ENCODE peak calls at places on chromosome 18, in six cellular contexts. Q is GM12878, T is HepG2, X is K562, N is GM12891, U is H1. I is an unnamed sample.

GRCh38 chr18:65735166-65735565 is 15.6 kb upstream of the CDH7 start:
- DNase-seq in Q (no peak), T (no peak), X (no peak), N (no peak), U (no peak), I (no peak)

GRCh38 chr18:27185025-27185763 is at the start of gene CHST9:
- DNase-seq in Q (no peak), T (no peak), X (no peak), N (no peak), U (peak), I (no peak)

GRCh38 chr18:48858676-48859075 is 92.1 kb downstream of the SMAD7 start:
- DNase-seq in Q (no peak), T (no peak), X (no peak), N (no peak), U (no peak), I (no peak)

GRCh38 chr18:75208055-75208835 is 694 bp downstream of the PTGR3 start:
- DNase-seq in Q (no peak), T (peak), X (peak), N (no peak), U (peak), I (no peak)

GRCh38 chr18:57916684-57917083 is 113.6 kb upstream of the ATP8B1 start:
- DNase-seq in Q (no peak), T (no peak), X (no peak), N (no peak), U (no peak), I (no peak)

GRCh38 chr18:60070631-60071030 is 170.8 kb downstream of the PMAIP1 start:
- DNase-seq in Q (no peak), T (no peak), X (no peak), N (no peak), U (no peak), I (no peak)

GRCh38 chr18:51211552-51211951 is 14.1 kb upstream of the MEX3C start:
- DNase-seq in Q (peak), T (peak), X (peak), N (no peak), U (no peak), I (no peak)

GRCh38 chr18:59272971-59273935 is at the start of gene RAX:
- DNase-seq in Q (no peak), T (no peak), X (peak), N (peak), U (peak), I (no peak)

GRCh38 chr18:34493099-34493544 is 217.0 kb upstream of the DTNA start:
- DNase-seq in Q (no peak), T (peak), X (no peak), N (no peak), U (peak), I (no peak)

GRCh38 chr18:57814555-57814954 is 11.4 kb upstream of the ATP8B1 start:
- DNase-seq in Q (no peak), T (no peak), X (no peak), N (no peak), U (no peak), I (no peak)

GRCh38 chr18:50802133-50802532 is 17.7 kb downstream of the MRO start:
- DNase-seq in Q (no peak), T (no peak), X (no peak), N (no peak), U (no peak), I (no peak)

GRCh38 chr18:35582899-35583558 is 1.5 kb downstream of the GALNT1 start:
- DNase-seq in Q (no peak), T (peak), X (peak), N (no peak), U (no peak), I (no peak)

GRCh38 chr18:45253973-45254372 is 361.3 kb upstream of the SLC14A2 start:
- DNase-seq in Q (no peak), T (no peak), X (no peak), N (no peak), U (no peak), I (no peak)

GRCh38 chr18:61546598-61546997 is 213.4 kb downstream of the CDH20 start:
- DNase-seq in Q (no peak), T (no peak), X (no peak), N (no peak), U (no peak), I (no peak)

DNA sequence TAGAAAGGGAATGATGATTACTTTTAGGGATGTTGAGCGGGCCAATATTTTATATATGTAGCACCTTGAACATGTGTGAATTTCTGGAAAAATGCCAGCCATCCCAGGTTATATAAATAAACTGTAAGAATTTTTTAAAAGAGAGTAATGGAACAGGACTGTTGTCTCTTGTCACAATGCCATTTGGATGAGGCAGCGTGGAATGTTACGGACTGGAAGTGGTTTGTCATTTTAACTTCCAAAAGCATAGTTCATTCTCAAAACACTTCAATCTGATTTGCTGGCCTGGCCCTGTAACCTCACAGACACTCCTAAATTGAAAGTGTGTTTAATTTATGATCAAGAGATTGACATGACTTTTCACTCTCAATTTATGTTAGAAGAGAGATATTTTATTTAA is 70.8 kb downstream of the TPGS2 start:
- DNase-seq in Q (no peak), T (no peak), X (no peak), N (no peak), U (no peak), I (no peak)
- TF ChIP-seq POLR2A in Q (no peak), T (no peak), X (no peak), N (no peak), U (no peak), I (no peak)

GRCh38 chr18:67790527-67790926 is 274.0 kb upstream of the DSEL start:
- DNase-seq in Q (no peak), T (no peak), X (no peak), N (no peak), U (no peak), I (no peak)

GRCh38 chr18:67788784-67789545 is 272.4 kb upstream of the DSEL start:
- DNase-seq in Q (no peak), T (no peak), X (no peak), N (no peak), U (no peak), I (no peak)

DNA sequence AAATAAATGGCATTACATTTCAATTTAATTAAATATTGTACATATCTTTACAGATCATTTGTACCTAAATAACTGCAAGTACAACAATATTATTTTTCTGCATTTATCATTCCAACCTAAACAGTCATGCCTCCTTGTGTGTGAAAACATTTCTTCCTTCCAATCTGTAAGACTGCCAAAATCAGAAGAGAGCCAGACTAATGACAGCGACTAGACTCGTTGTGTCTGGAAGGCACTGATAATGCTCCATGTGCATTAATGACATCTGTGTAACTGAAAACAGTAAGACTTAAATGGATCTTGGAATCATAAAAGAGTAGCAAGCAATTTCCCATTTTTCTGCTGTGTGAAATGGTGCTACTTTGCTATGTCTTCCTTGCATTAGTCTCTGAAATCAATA is 278.0 kb upstream of the DSEL start:
- DNase-seq in Q (no peak), T (no peak), X (no peak), N (no peak), U (no peak), I (no peak)
- TF ChIP-seq TAF1 in Q (no peak), T (no peak), X (no peak), N (no peak), U (no peak), I (no peak)

DNA sequence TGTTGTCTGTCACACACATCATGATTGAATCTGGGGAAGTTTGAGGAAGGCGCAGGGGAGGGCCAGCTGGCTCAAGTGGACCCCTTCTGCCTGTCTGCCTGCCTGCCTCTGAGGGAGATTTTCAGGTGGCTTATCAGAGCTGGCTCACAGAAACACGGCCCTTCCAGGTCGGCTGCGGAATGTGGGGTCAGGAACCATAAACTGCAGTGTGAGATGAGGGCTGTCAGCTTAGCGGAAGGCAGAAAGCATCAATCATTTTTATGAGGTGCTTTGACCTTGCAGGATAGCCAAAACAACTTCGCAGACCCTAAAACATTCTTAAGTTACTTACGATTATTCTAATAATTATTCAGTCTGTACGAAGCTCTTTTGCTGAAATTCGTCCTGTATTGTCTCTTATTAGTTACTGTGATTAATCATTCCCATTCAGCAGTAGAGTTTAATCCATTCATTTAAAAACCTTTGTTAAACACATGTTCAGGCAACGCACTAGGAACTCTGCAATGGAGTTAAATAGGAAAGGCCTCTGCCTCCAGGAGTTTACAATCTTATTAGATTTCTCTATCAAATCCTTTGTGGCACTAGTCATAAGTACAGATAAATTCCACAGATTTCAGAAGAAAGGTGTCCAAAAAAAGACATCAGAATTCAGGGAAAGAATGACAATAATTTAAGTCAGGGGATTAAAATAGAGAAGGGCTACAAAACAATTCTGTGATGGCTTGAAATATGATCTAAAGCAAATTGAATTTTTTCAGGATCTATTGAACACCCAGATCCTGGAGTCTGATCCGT is 371.6 kb downstream of the HRH4 start:
- DNase-seq in Q (no peak), T (no peak), X (peak), N (no peak), U (no peak), I (no peak)
- TF ChIP-seq POLR2AphosphoS5 in Q (no peak), T (no peak), X (no peak), N (no peak), U (no peak), I (no peak)

DNA sequence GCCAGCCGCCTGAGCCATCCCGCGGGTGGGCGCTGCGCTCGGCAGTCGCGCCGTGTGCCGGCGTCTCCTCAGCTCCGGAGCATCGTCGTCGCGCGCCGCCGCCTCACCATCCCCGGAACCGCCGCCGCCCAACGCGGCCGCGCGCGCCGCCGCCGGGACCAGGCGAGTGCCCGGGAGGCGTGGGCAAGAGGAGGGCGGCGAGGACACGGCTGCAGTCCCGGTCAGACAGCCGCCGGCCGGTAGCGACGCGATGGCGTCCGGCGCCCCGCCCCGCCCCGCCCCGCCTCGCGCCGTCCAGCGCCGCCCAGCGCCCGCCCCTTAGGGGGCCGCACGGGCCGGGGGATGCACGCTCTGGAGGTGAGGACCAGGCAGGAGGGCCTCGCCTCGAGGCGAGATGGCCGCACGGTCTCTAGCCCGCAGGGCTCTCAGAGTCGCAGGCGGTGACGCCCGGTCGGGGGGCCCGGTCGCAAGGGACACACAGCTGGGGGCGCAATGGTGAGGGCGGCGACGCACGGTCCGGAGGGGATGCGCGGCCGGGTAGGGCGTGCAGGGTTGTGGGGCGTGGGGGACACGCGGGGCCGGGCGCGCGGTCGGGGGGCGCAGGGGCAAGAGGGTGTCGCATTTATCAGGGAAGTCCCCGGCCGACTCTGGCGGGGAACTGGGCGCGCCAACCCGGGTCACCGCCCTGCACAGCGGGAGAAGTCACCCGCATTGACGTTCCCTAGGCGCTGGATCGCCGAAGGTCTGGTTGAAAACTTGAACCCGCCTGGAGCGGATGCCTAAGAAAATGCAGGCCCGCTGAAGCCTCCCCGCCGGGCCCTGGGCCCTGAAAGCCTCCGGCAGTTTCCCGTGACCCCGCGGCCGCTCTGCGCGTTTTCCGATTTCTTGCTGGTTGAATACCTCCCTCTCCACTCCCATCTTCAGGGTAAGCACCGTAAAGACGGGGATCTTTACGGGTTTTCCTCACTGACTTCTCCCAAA is at the start of gene SPIRE1:
- DNase-seq in Q (no peak), T (peak), X (peak), N (peak), U (peak), I (peak)
- TF ChIP-seq POLR2A in Q (peak), T (no peak), X (no peak), N (no peak), U (no peak), I (no peak)

GRCh38 chr18:63544017-63544416 is 1.8 kb downstream of the SERPINB12 start:
- DNase-seq in Q (no peak), T (no peak), X (no peak), N (no peak), U (no peak), I (no peak)

GRCh38 chr18:63545094-63545493 is 2.9 kb downstream of the SERPINB12 start:
- DNase-seq in Q (no peak), T (no peak), X (no peak), N (no peak), U (no peak), I (no peak)

GRCh38 chr18:63534615-63535014 is 7.6 kb upstream of the SERPINB12 start:
- DNase-seq in Q (no peak), T (no peak), X (no peak), N (no peak), U (no peak), I (no peak)

GRCh38 chr18:63542069-63542468 is at the start of gene SERPINB12:
- DNase-seq in Q (no peak), T (no peak), X (no peak), N (no peak), U (no peak), I (no peak)

DNA sequence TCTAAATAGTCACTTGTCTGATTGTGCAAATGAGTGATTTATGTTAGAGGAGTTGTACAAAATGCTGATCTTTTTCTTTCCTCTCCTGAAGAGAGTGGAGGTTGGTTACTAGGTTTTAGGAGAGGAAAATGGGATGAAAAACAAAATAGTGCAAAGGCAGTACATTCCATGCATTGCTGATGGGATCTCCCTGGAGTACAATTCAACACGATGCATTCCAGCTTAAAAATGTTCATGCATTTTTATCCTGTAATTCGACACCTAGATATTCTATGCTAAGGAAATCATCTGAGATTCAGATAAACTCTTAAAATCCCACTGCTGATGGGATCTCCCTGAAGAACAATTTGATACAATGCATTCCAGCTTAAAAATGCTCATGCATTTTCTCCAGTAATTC is 2.0 kb upstream of the SERPINB12 start:
- DNase-seq in Q (no peak), T (no peak), X (no peak), N (no peak), U (no peak), I (no peak)
- TF ChIP-seq TAF1 in Q (no peak), T (no peak), X (no peak), N (no peak), U (no peak), I (no peak)